ENCODE peak calls at places on chromosomes 6 and 20, in nine cellular contexts. Y is activated CD8-positive, alpha-beta T cell treated with anti-CD3 and anti-CD28 coated beads for 36 hours; F is H9; V is BE2C; U is pancreas; H is bronchial epithelial cell; D is choroid plexus epithelial cell; A is progenitor cell of endocrine pancreas; G is endodermal cell. Z is an unnamed sample.

GRCh38 chr6:12126051-12126450 is 113.9 kb downstream of the HIVEP1 start:
- DNase-seq in A (no peak), G (no peak), F (no peak), U (no peak), H (no peak), V (no peak), Y (no peak), D (no peak), Z (no peak)

GRCh38 chr6:126188271-126188909 is 151.5 kb upstream of the CENPW start:
- DNase-seq in F (no peak), H (peak), G (no peak), U (no peak), Y (no peak), D (peak), V (no peak), A (no peak), Z (peak)

GRCh38 chr6:343960-344815 is 47.4 kb upstream of the IRF4 start:
- DNase-seq in D (no peak), F (no peak), V (no peak), G (no peak), A (no peak), U (no peak), Y (no peak), H (no peak), Z (no peak)

GRCh38 chr20:8144282-8145245 is 12.5 kb downstream of the PLCB1 start:
- DNase-seq in F (peak), Y (peak), H (no peak), A (no peak), V (no peak), D (peak), U (no peak), G (peak), Z (peak)

GRCh38 chr6:27866370-27867050 is 45.7 kb downstream of the OR2B2 start:
- DNase-seq in U (no peak), Y (peak), V (peak), A (no peak), D (peak), G (peak), F (peak), H (peak), Z (peak)

GRCh38 chr20:40370800-40371199 is 318.2 kb downstream of the MAFB start:
- DNase-seq in Y (no peak), D (no peak), H (no peak), F (no peak), U (no peak), G (no peak), A (no peak), V (no peak), Z (no peak)

GRCh38 chr6:118468682-118469465 is 79.2 kb upstream of the PLN start:
- DNase-seq in Y (no peak), F (no peak), G (no peak), V (peak), H (peak), U (no peak), D (peak), A (no peak), Z (peak)

GRCh38 chr6:169252805-169253189 is 849 bp downstream of the THBS2 start:
- DNase-seq in U (no peak), A (no peak), D (no peak), F (peak), H (no peak), G (peak), V (no peak), Y (no peak), Z (no peak)

GRCh38 chr6:34914358-34914757 is 25.3 kb downstream of the ANKS1A start:
- DNase-seq in Y (no peak), G (no peak), A (no peak), V (no peak), F (no peak), D (no peak), U (no peak), H (no peak), Z (no peak)

GRCh38 chr6:133062077-133062476 is 179.1 kb upstream of the EYA4 start:
- DNase-seq in A (no peak), F (no peak), Y (no peak), H (no peak), V (no peak), D (peak), G (no peak), U (no peak), Z (no peak)

GRCh38 chr6:142846883-142847287 is 98.1 kb downstream of the HIVEP2 start:
- DNase-seq in H (peak), V (no peak), Y (no peak), G (peak), F (no peak), A (no peak), D (peak), U (no peak), Z (peak)

GRCh38 chr6:16684896-16685554 is 76.2 kb downstream of the ATXN1 start:
- DNase-seq in Y (peak), D (peak), F (no peak), V (no peak), U (no peak), A (no peak), H (peak), G (no peak), Z (peak)

GRCh38 chr6:3911614-3912336 is 62.6 kb downstream of the FAM50B start:
- DNase-seq in G (peak), U (peak), D (peak), A (no peak), H (peak), Y (no peak), F (peak), V (peak), Z (peak)

GRCh38 chr6:30942338-30943060 is 1.7 kb downstream of the MUCL3 start:
- DNase-seq in D (peak), U (peak), A (peak), G (peak), Y (peak), H (peak), V (no peak), F (peak), Z (peak)

GRCh38 chr6:13299909-13300308 is 28.4 kb downstream of the TBC1D7 start:
- DNase-seq in G (peak), F (no peak), A (no peak), V (no peak), U (no peak), Y (no peak), D (no peak), H (no peak), Z (no peak)

GRCh38 chr6:3526962-3527796 is 70.3 kb upstream of the SLC22A23 start:
- DNase-seq in Y (no peak), H (peak), G (peak), F (peak), A (no peak), U (no peak), V (no peak), D (no peak), Z (peak)

GRCh38 chr6:53795702-53796450 is 1.1 kb downstream of the LRRC1 start:
- DNase-seq in H (no peak), V (no peak), A (peak), U (peak), Y (peak), D (no peak), G (peak), F (no peak), Z (peak)

DNA sequence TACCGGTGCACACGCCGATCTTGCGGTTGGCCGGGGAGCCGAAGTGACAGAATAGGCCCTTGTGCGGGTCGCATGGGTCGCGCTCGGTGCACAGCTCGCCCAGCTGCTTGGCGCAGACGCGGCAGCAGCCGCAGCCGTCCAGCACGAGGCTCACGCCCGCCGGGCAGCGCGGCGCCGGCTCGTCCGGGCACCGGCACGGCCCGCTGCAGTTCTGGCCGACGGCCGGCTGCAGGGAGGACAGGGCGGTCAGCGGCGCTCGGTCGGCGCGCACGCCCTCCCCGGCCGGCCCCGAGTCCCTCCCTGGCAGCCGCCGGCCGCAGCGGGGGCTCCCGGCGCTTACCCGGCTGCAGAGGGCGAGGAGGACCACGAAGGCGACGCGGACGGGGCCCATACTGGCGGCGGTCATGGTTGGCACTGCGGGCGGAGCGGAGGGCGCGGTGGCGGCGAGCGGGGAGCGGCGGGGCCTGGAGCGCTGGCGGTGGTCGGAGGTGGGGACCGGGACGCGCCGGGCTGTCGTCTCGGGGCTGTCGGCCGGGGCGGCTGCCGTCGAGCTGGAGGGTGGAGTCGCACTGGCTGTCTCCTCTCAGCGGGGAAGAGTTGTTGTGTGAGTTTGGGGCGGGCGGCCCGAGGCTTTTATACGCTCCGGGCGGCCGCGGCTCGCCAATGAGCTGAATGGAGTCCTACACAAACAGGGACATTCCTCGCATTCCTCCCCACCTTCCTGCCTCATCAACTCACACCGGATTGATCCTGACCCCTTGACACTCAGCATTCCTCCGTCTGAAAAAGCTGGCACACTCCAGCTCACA is at the start of gene CCN2:
- DNase-seq in H (peak), Y (peak), U (peak), V (peak), F (peak), G (peak), D (peak), A (peak), Z (peak)
- TF ChIP-seq CTCF in H (no peak), Y (no peak), U (peak), V (no peak), F (no peak), G (peak), D (no peak), A (no peak), Z (no peak)

GRCh38 chr6:44284119-44284518 is 13.9 kb downstream of the TMEM151B start:
- DNase-seq in V (no peak), A (no peak), G (no peak), H (no peak), U (no peak), F (no peak), Y (no peak), D (no peak), Z (no peak)

GRCh38 chr6:44284867-44285266 is 14.6 kb downstream of the TMEM151B start:
- DNase-seq in F (no peak), D (no peak), G (no peak), Y (no peak), U (no peak), A (no peak), V (no peak), H (no peak), Z (no peak)

GRCh38 chr6:44285552-44286284 is 15.5 kb downstream of the TMEM151B start:
- DNase-seq in U (no peak), Y (no peak), A (no peak), D (peak), F (no peak), V (no peak), G (peak), H (no peak), Z (peak)

GRCh38 chr6:44286285-44286565 is 16.0 kb downstream of the TMEM151B start:
- DNase-seq in A (no peak), Y (no peak), G (no peak), D (no peak), H (no peak), F (no peak), U (no peak), V (no peak), Z (no peak)

DNA sequence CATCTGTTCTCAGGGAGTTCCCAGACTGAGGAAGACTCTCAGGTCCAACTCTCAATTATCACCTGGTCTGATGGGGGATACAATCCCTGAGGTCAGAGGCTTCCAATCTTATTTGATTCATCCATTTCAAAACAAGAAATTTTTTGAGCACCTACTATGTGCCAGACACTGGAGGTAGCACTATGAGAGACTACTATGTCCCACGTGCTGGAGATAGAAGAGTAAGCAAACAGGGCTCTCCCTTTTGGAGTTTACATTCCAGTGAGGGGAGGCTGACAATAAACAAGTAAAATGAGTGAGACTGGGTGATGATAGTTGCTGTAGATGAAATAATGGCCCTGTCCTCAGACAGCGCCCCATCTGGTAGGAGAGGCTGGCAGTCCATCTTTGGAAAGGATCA is 16.5 kb downstream of the TMEM151B start:
- DNase-seq in Y (no peak), V (no peak), G (no peak), D (no peak), A (no peak), H (no peak), U (no peak), F (no peak), Z (no peak)
- TF ChIP-seq CTCF in Y (no peak), V (no peak), G (no peak), D (no peak), A (no peak), H (no peak), U (no peak), F (peak), Z (no peak)

GRCh38 chr20:37276494-37277252 is 12.8 kb upstream of the MANBAL start:
- DNase-seq in D (peak), U (peak), G (no peak), Y (peak), A (no peak), H (peak), F (no peak), V (peak), Z (peak)
- TF ChIP-seq CTCF in D (peak), U (no peak), G (no peak), Y (no peak), A (peak), H (peak), F (no peak), V (peak), Z (peak)

GRCh38 chr6:116680880-116681672 is at the start of gene KPNA5:
- DNase-seq in U (peak), Y (peak), D (peak), G (peak), H (peak), A (peak), V (peak), F (peak), Z (peak)
- TF ChIP-seq CTCF in U (no peak), Y (no peak), D (no peak), G (no peak), H (no peak), A (no peak), V (no peak), F (no peak), Z (no peak)